ENCODE peak calls at places on chromosomes 13 and 19, in ten cellular contexts. One of them, this sample, is unnamed.

GRCh38 chr19:15123031-15123890 is 16.1 kb downstream of the SYDE1 start:
- DNase-seq in NCI-H1092 treated with DMSO at 0.1 percent for 48 hours: no peak
- DNase-seq in iris pigment epithelial cell: no peak
- DNase-seq in activated B cell treated with CpG ODN at 0.5 μM for 24 hours: no peak
- DNase-seq in NCI-H748 treated with DMSO at 0.1 percent for 48 hours: no peak
- DNase-seq in fibroblast of the conjunctiva: no peak
- DNase-seq in psoas muscle: no peak
- DNase-seq in brain microvascular endothelial cell: no peak
- DNase-seq in stimulated activated CD8-positive, alpha-beta memory T cell treated with anti-CD3 and anti-CD28 coated beads, Interleukin-2, amount 100 ng/mL, for 1 hour: no peak
- DNase-seq in A549: no peak
- DNase-seq in this sample: no peak

GRCh38 chr13:97308735-97309429 is 86.7 kb downstream of the MBNL2 start:
- DNase-seq in NCI-H1092 treated with DMSO at 0.1 percent for 48 hours: no peak
- DNase-seq in iris pigment epithelial cell: no peak
- DNase-seq in activated B cell treated with CpG ODN at 0.5 μM for 24 hours: no peak
- DNase-seq in NCI-H748 treated with DMSO at 0.1 percent for 48 hours: no peak
- DNase-seq in fibroblast of the conjunctiva: no peak
- DNase-seq in psoas muscle: no peak
- DNase-seq in brain microvascular endothelial cell: peak; percentile 17
- DNase-seq in stimulated activated CD8-positive, alpha-beta memory T cell treated with anti-CD3 and anti-CD28 coated beads, Interleukin-2, amount 100 ng/mL, for 1 hour: no peak
- DNase-seq in A549: peak; percentile 30
- DNase-seq in this sample: peak; percentile 34

GRCh38 chr13:50672025-50672424 is 171.5 kb downstream of the DLEU7 start:
- DNase-seq in NCI-H1092 treated with DMSO at 0.1 percent for 48 hours: no peak
- DNase-seq in iris pigment epithelial cell: peak; percentile 38
- DNase-seq in activated B cell treated with CpG ODN at 0.5 μM for 24 hours: no peak
- DNase-seq in NCI-H748 treated with DMSO at 0.1 percent for 48 hours: no peak
- DNase-seq in fibroblast of the conjunctiva: no peak
- DNase-seq in psoas muscle: no peak
- DNase-seq in brain microvascular endothelial cell: no peak
- DNase-seq in stimulated activated CD8-positive, alpha-beta memory T cell treated with anti-CD3 and anti-CD28 coated beads, Interleukin-2, amount 100 ng/mL, for 1 hour: no peak
- DNase-seq in A549: no peak
- DNase-seq in this sample: no peak

GRCh38 chr19:29966594-29967249 is 24.7 kb downstream of the URI1 start:
- DNase-seq in NCI-H1092 treated with DMSO at 0.1 percent for 48 hours: no peak
- DNase-seq in iris pigment epithelial cell: peak; percentile 24
- DNase-seq in activated B cell treated with CpG ODN at 0.5 μM for 24 hours: no peak
- DNase-seq in NCI-H748 treated with DMSO at 0.1 percent for 48 hours: no peak
- DNase-seq in fibroblast of the conjunctiva: no peak
- DNase-seq in psoas muscle: no peak
- DNase-seq in brain microvascular endothelial cell: no peak
- DNase-seq in stimulated activated CD8-positive, alpha-beta memory T cell treated with anti-CD3 and anti-CD28 coated beads, Interleukin-2, amount 100 ng/mL, for 1 hour: no peak
- DNase-seq in A549: peak; percentile 57
- DNase-seq in this sample: peak; percentile 6

GRCh38 chr19:48152552-48152951 is 17.6 kb downstream of the LIG1 start:
- DNase-seq in NCI-H1092 treated with DMSO at 0.1 percent for 48 hours: peak; percentile 13
- DNase-seq in iris pigment epithelial cell: peak; percentile 93
- DNase-seq in activated B cell treated with CpG ODN at 0.5 μM for 24 hours: peak; percentile 52
- DNase-seq in NCI-H748 treated with DMSO at 0.1 percent for 48 hours: peak; percentile 43
- DNase-seq in fibroblast of the conjunctiva: peak; percentile 43
- DNase-seq in psoas muscle: peak; percentile 69
- DNase-seq in brain microvascular endothelial cell: peak; percentile 84
- DNase-seq in stimulated activated CD8-positive, alpha-beta memory T cell treated with anti-CD3 and anti-CD28 coated beads, Interleukin-2, amount 100 ng/mL, for 1 hour: peak; percentile 48
- DNase-seq in A549: peak; percentile 82
- DNase-seq in this sample: peak; percentile 13

GRCh38 chr19:12783849-12784393 is 7.4 kb upstream of the JUNB start:
- DNase-seq in NCI-H1092 treated with DMSO at 0.1 percent for 48 hours: no peak
- DNase-seq in iris pigment epithelial cell: no peak
- DNase-seq in activated B cell treated with CpG ODN at 0.5 μM for 24 hours: no peak
- DNase-seq in NCI-H748 treated with DMSO at 0.1 percent for 48 hours: no peak
- DNase-seq in fibroblast of the conjunctiva: no peak
- DNase-seq in psoas muscle: peak; percentile 77
- DNase-seq in brain microvascular endothelial cell: no peak
- DNase-seq in stimulated activated CD8-positive, alpha-beta memory T cell treated with anti-CD3 and anti-CD28 coated beads, Interleukin-2, amount 100 ng/mL, for 1 hour: no peak
- DNase-seq in A549: peak; percentile 87
- DNase-seq in this sample: no peak

GRCh38 chr13:113836917-113837553 is 26.8 kb downstream of the GAS6 start:
- DNase-seq in NCI-H1092 treated with DMSO at 0.1 percent for 48 hours: no peak
- DNase-seq in iris pigment epithelial cell: peak; percentile 94
- DNase-seq in activated B cell treated with CpG ODN at 0.5 μM for 24 hours: no peak
- DNase-seq in NCI-H748 treated with DMSO at 0.1 percent for 48 hours: no peak
- DNase-seq in fibroblast of the conjunctiva: peak; percentile 83
- DNase-seq in psoas muscle: peak; percentile 79
- DNase-seq in brain microvascular endothelial cell: peak; percentile 81
- DNase-seq in stimulated activated CD8-positive, alpha-beta memory T cell treated with anti-CD3 and anti-CD28 coated beads, Interleukin-2, amount 100 ng/mL, for 1 hour: no peak
- DNase-seq in A549: peak; percentile 92
- DNase-seq in this sample: peak; percentile 87

GRCh38 chr19:56310462-56310861 is 4.2 kb downstream of the ZSCAN5A start:
- DNase-seq in NCI-H1092 treated with DMSO at 0.1 percent for 48 hours: no peak
- DNase-seq in iris pigment epithelial cell: no peak
- DNase-seq in activated B cell treated with CpG ODN at 0.5 μM for 24 hours: no peak
- DNase-seq in NCI-H748 treated with DMSO at 0.1 percent for 48 hours: no peak
- DNase-seq in fibroblast of the conjunctiva: no peak
- DNase-seq in psoas muscle: no peak
- DNase-seq in brain microvascular endothelial cell: no peak
- DNase-seq in stimulated activated CD8-positive, alpha-beta memory T cell treated with anti-CD3 and anti-CD28 coated beads, Interleukin-2, amount 100 ng/mL, for 1 hour: no peak
- DNase-seq in A549: no peak
- DNase-seq in this sample: no peak

GRCh38 chr13:45108716-45109706 is 11.3 kb upstream of the GTF2F2 start:
- DNase-seq in NCI-H1092 treated with DMSO at 0.1 percent for 48 hours: no peak
- DNase-seq in iris pigment epithelial cell: peak; percentile 95
- DNase-seq in activated B cell treated with CpG ODN at 0.5 μM for 24 hours: no peak
- DNase-seq in NCI-H748 treated with DMSO at 0.1 percent for 48 hours: no peak
- DNase-seq in fibroblast of the conjunctiva: no peak
- DNase-seq in psoas muscle: no peak
- DNase-seq in brain microvascular endothelial cell: peak; percentile 40
- DNase-seq in stimulated activated CD8-positive, alpha-beta memory T cell treated with anti-CD3 and anti-CD28 coated beads, Interleukin-2, amount 100 ng/mL, for 1 hour: no peak
- DNase-seq in A549: no peak
- DNase-seq in this sample: peak; percentile 70

GRCh38 chr13:82467626-82468025 is 1414.6 kb downstream of the SLITRK1 start:
- DNase-seq in NCI-H1092 treated with DMSO at 0.1 percent for 48 hours: no peak
- DNase-seq in iris pigment epithelial cell: no peak
- DNase-seq in activated B cell treated with CpG ODN at 0.5 μM for 24 hours: no peak
- DNase-seq in NCI-H748 treated with DMSO at 0.1 percent for 48 hours: no peak
- DNase-seq in fibroblast of the conjunctiva: no peak
- DNase-seq in psoas muscle: no peak
- DNase-seq in brain microvascular endothelial cell: no peak
- DNase-seq in stimulated activated CD8-positive, alpha-beta memory T cell treated with anti-CD3 and anti-CD28 coated beads, Interleukin-2, amount 100 ng/mL, for 1 hour: no peak
- DNase-seq in A549: no peak
- DNase-seq in this sample: no peak

GRCh38 chr13:110312669-110313031 is 5.6 kb downstream of the COL4A2 start:
- DNase-seq in NCI-H1092 treated with DMSO at 0.1 percent for 48 hours: no peak
- DNase-seq in iris pigment epithelial cell: peak; percentile 97
- DNase-seq in activated B cell treated with CpG ODN at 0.5 μM for 24 hours: no peak
- DNase-seq in NCI-H748 treated with DMSO at 0.1 percent for 48 hours: no peak
- DNase-seq in fibroblast of the conjunctiva: no peak
- DNase-seq in psoas muscle: no peak
- DNase-seq in brain microvascular endothelial cell: peak; percentile 97
- DNase-seq in stimulated activated CD8-positive, alpha-beta memory T cell treated with anti-CD3 and anti-CD28 coated beads, Interleukin-2, amount 100 ng/mL, for 1 hour: no peak
- DNase-seq in A549: peak; percentile 27
- DNase-seq in this sample: peak; percentile 95

This sample was measured in astrocyte.